ENCODE peak calls at places on chromosome 20, in nine cellular contexts. S is NCI-H1092, P is AG04450, Q is AG10803, Z is left cardiac atrium, E is HT1080, F is head of caudate nucleus, U is EL, C is M059J. G is an unnamed sample.

GRCh38 chr20:41086402-41087324 is 50.7 kb upstream of the PLCG1 start:
- DNase-seq in P (no peak), Z (no peak), C (peak; percentile 60), E (no peak), U (no peak), S (peak; percentile 79), F (no peak), Q (no peak), G (no peak)

GRCh38 chr20:38927902-38928578 is 1.8 kb downstream of the FAM83D start:
- DNase-seq in E (no peak), Z (no peak), C (peak; percentile 37), S (no peak), F (no peak), P (no peak), Q (no peak), U (peak; percentile 21), G (peak; percentile 50)

GRCh38 chr20:51127713-51128112 is 104.8 kb upstream of the KCNG1 start:
- DNase-seq in C (peak; percentile 27), E (no peak), Z (no peak), F (no peak), Q (no peak), S (no peak), U (no peak), P (no peak), G (no peak)

GRCh38 chr20:62761058-62761758 is 35.1 kb upstream of the MRGBP start:
- DNase-seq in Q (no peak), F (no peak), Z (no peak), P (no peak), C (peak; percentile 36), S (no peak), U (no peak), E (no peak), G (no peak)

GRCh38 chr20:9403481-9403880 is 110.9 kb upstream of the LAMP5 start:
- DNase-seq in Z (no peak), Q (no peak), E (no peak), C (no peak), U (no peak), S (no peak), F (no peak), P (no peak), G (peak; percentile 14)

GRCh38 chr20:36315545-36316351 is 9.6 kb downstream of the DLGAP4 start:
- DNase-seq in P (no peak), U (no peak), F (no peak), C (no peak), S (no peak), Q (no peak), Z (no peak), E (no peak), G (no peak)

GRCh38 chr20:13586133-13586532 is 52.6 kb downstream of the TASP1 start:
- DNase-seq in E (no peak), P (no peak), U (no peak), Q (no peak), C (no peak), F (no peak), Z (no peak), S (no peak), G (no peak)

GRCh38 chr20:49385471-49385870 is 97.0 kb downstream of the KCNB1 start:
- DNase-seq in P (no peak), C (peak; percentile 62), Z (no peak), E (peak; percentile 38), Q (peak; percentile 47), U (peak; percentile 50), F (peak; percentile 56), S (no peak), G (peak; percentile 29)

GRCh38 chr20:7503501-7503900 is 436.8 kb downstream of the HAO1 start:
- DNase-seq in S (no peak), Q (peak; percentile 59), Z (peak; percentile 26), U (no peak), E (no peak), P (no peak), F (no peak), C (no peak), G (no peak)

GRCh38 chr20:47300071-47300470 is 56.4 kb downstream of the ZMYND8 start:
- DNase-seq in S (no peak), E (peak; percentile 57), P (no peak), F (no peak), U (peak; percentile 45), Z (no peak), C (peak; percentile 93), Q (peak; percentile 40), G (no peak)

GRCh38 chr20:33233129-33233774 is 2.5 kb upstream of the BPIFA1 start:
- DNase-seq in Q (no peak), Z (no peak), U (no peak), S (no peak), C (no peak), F (peak; percentile 56), P (no peak), E (no peak), G (no peak)

GRCh38 chr20:56765172-56766073 is 136.3 kb downstream of the TFAP2C start:
- DNase-seq in Q (peak; percentile 39), S (no peak), P (no peak), Z (no peak), U (no peak), C (no peak), E (no peak), F (no peak), G (no peak)